ENCODE peak calls at places on chromosomes 16 and 17, in four cellular contexts. One of them, this sample, is unnamed.

GRCh38 chr16:11256657-11257130 is 690 bp upstream of the SOCS1 start:
- DNase-seq in GM12878: no peak
- DNase-seq in K562: no peak
- DNase-seq in HepG2: no peak
- DNase-seq in this sample: peak

GRCh38 chr16:78183886-78184553 is 84.6 kb downstream of the WWOX start:
- DNase-seq in GM12878: no peak
- DNase-seq in K562: no peak
- DNase-seq in HepG2: no peak
- DNase-seq in this sample: peak

GRCh38 chr16:86171329-86171728 is 272.4 kb downstream of the IRF8 start:
- DNase-seq in GM12878: no peak
- DNase-seq in K562: no peak
- DNase-seq in HepG2: no peak
- DNase-seq in this sample: no peak

GRCh38 chr16:3934491-3935185 is 54.1 kb upstream of the CREBBP start:
- DNase-seq in GM12878: no peak
- DNase-seq in K562: no peak
- DNase-seq in HepG2: no peak
- DNase-seq in this sample: no peak

GRCh38 chr16:11446566-11447119 is 101.4 kb downstream of the RMI2 start:
- DNase-seq in GM12878: no peak
- DNase-seq in HepG2: no peak
- DNase-seq in K562: no peak
- DNase-seq in this sample: peak

GRCh38 chr17:58484600-58484999 is 3.6 kb downstream of the HSF5 start:
- DNase-seq in HepG2: peak
- DNase-seq in K562: no peak
- DNase-seq in GM12878: no peak
- DNase-seq in this sample: no peak

GRCh38 chr16:10097273-10097672 is 85.0 kb downstream of the GRIN2A start:
- DNase-seq in HepG2: no peak
- DNase-seq in K562: no peak
- DNase-seq in GM12878: no peak
- DNase-seq in this sample: no peak

GRCh38 chr17:65627108-65627507 is 65.7 kb upstream of the AXIN2 start:
- DNase-seq in K562: no peak
- DNase-seq in GM12878: no peak
- DNase-seq in HepG2: no peak
- DNase-seq in this sample: no peak

GRCh38 chr16:82884320-82884898 is 257.6 kb downstream of the CDH13 start:
- DNase-seq in GM12878: no peak
- DNase-seq in K562: no peak
- DNase-seq in HepG2: no peak
- DNase-seq in this sample: no peak

GRCh38 chr17:17749921-17750320 is 68.7 kb downstream of the RAI1 start:
- DNase-seq in HepG2: peak
- DNase-seq in GM12878: peak
- DNase-seq in K562: peak
- DNase-seq in this sample: peak

GRCh38 chr16:53129281-53130192 is 74.7 kb downstream of the CHD9 start:
- DNase-seq in K562: peak
- DNase-seq in HepG2: peak
- DNase-seq in GM12878: no peak
- DNase-seq in this sample: peak
- TF ChIP-seq NFIC in K562: no peak
- TF ChIP-seq NFIC in HepG2: no peak
- TF ChIP-seq NFIC in GM12878: no peak
- TF ChIP-seq NFIC in this sample: no peak

GRCh38 chr17:604719-605118 is 109.9 kb downstream of the VPS53 start:
- DNase-seq in K562: no peak
- DNase-seq in GM12878: no peak
- DNase-seq in HepG2: no peak
- DNase-seq in this sample: no peak

GRCh38 chr17:603405-604193 is 111.0 kb downstream of the VPS53 start:
- DNase-seq in GM12878: no peak
- DNase-seq in K562: peak
- DNase-seq in HepG2: no peak
- DNase-seq in this sample: no peak

GRCh38 chr17:602436-602835 is 112.2 kb downstream of the VPS53 start:
- DNase-seq in HepG2: no peak
- DNase-seq in GM12878: no peak
- DNase-seq in K562: no peak
- DNase-seq in this sample: no peak

GRCh38 chr17:600576-601301 is 113.9 kb downstream of the VPS53 start:
- DNase-seq in K562: no peak
- DNase-seq in GM12878: no peak
- DNase-seq in HepG2: no peak
- DNase-seq in this sample: no peak

GRCh38 chr17:601462-602303 is 113.0 kb downstream of the VPS53 start:
- DNase-seq in K562: peak
- DNase-seq in GM12878: no peak
- DNase-seq in HepG2: no peak
- DNase-seq in this sample: peak
- TF ChIP-seq NFIC in K562: peak
- TF ChIP-seq NFIC in GM12878: no peak
- TF ChIP-seq NFIC in HepG2: no peak
- TF ChIP-seq NFIC in this sample: peak

GRCh38 chr17:81510524-81510797 is 2.1 kb downstream of the ACTG1 start:
- DNase-seq in K562: no peak
- DNase-seq in HepG2: no peak
- DNase-seq in GM12878: no peak
- DNase-seq in this sample: no peak
- TF ChIP-seq NFIC in K562: no peak
- TF ChIP-seq NFIC in HepG2: no peak
- TF ChIP-seq NFIC in GM12878: no peak
- TF ChIP-seq NFIC in this sample: no peak

DNA sequence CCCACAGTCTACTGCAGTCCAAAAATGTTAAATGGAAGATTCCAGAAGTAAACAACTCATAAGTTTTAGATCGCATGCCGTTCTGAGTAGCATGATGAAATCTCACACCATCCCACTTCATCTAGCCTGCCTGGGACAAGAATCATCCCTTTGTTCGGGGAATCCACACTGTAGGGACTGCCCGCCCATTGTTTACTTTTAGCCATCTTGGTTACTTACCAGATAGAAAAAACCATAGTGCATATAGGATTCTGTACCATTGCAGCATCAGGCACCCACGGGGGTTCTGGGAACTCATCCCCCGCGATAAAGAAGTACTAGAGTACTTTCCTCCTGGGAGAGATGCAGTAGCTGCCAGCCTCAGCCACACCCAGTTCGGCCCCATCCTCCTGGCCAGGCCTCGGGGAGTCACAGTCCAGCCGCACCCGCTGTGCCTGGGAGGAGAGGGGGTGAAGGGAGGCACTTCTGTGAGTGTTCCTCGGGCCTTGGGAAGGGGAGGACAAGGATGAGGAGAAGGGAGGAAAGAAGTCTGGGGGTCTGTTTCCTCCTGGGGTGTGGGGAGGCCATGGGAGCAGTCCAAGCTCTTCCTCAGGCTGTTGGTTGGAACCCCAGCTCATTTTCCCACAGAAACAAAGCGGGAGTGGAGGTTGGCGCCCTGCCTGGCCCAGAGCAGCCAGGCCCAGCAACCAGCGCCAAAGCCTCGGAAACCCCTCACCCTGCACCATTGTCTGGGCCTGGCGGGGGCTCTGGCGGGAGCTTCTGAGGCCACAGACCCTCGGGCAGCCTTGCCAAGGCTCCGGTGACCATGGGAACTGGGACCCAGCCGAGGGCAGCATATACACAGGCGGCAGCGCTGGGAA is 8.9 kb downstream of the TRIM47 start:
- DNase-seq in HepG2: peak
- DNase-seq in GM12878: no peak
- DNase-seq in K562: no peak
- DNase-seq in this sample: peak
- TF ChIP-seq NFIC in HepG2: peak
- TF ChIP-seq NFIC in GM12878: no peak
- TF ChIP-seq NFIC in K562: no peak
- TF ChIP-seq NFIC in this sample: no peak

GRCh38 chr17:43453331-43453812 is 30.4 kb upstream of the DHX8 start:
- DNase-seq in HepG2: no peak
- DNase-seq in K562: no peak
- DNase-seq in GM12878: no peak
- DNase-seq in this sample: no peak

GRCh38 chr17:43454888-43455287 is 28.9 kb upstream of the DHX8 start:
- DNase-seq in K562: no peak
- DNase-seq in HepG2: no peak
- DNase-seq in GM12878: no peak
- DNase-seq in this sample: no peak

GRCh38 chr17:43456661-43457361 is 27.0 kb upstream of the DHX8 start:
- DNase-seq in HepG2: peak
- DNase-seq in K562: no peak
- DNase-seq in GM12878: no peak
- DNase-seq in this sample: no peak

GRCh38 chr17:43457362-43457692 is 26.4 kb upstream of the DHX8 start:
- DNase-seq in GM12878: no peak
- DNase-seq in HepG2: no peak
- DNase-seq in K562: no peak
- DNase-seq in this sample: no peak

DNA sequence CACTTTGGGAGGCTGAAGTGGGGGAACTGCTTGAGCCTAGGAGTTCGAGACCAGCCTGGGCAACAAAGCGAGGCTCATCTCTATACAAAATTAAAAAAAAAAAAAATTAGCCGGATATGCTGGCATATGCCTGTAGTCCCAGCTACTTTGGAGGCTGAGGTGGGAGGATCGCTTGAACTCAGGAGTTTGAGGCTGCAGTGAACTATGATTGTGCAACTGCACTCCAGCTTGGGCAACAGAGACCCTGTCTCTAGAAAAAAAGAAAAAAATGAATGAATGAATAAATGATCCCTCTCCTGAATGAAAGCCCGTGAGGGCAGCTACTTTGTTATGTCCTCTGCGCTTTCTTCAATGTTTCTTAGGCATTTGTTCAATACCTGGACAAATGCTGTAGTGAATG is 27.7 kb upstream of the DHX8 start:
- DNase-seq in HepG2: no peak
- DNase-seq in K562: no peak
- DNase-seq in GM12878: no peak
- DNase-seq in this sample: no peak
- TF ChIP-seq NFIC in HepG2: no peak
- TF ChIP-seq NFIC in K562: no peak
- TF ChIP-seq NFIC in GM12878: no peak
- TF ChIP-seq NFIC in this sample: no peak

DNA sequence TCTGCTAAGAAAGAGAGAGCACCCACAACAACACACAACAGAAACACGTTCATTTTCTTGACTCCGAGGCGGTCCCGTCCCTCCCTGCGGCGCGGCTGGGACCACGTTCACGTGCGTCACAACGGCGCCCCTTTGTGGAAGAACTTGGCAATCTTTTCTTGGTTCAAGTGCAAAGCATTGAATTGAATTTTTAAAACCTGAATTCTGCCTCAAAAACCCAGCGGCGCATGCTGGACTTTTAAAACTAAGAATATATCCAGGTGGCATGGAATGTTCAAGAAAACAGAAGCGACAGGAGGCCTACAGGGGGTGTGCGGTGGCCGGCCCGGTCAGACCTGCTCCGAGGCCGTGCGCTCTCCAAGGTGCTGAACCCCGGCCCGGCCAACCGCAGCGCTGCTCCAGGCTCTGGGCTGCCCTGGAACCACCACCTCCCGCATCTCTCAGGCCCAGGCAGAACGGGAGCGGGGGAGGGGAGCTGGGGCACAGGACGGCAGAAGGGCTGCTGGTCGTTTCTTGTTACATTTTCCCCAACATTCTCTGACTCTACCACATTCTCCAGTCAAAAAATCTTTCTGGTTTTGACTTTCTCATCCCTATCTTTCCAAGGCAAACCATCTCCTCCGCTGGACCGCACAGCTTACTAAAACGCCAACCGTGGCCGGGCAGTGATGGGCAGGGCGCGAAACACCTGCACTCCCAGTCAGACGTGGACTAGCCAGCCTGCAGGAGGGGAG is 3.4 kb upstream of the HEXD start:
- DNase-seq in GM12878: no peak
- DNase-seq in K562: peak
- DNase-seq in HepG2: peak
- DNase-seq in this sample: peak
- TF ChIP-seq NFIC in GM12878: no peak
- TF ChIP-seq NFIC in K562: no peak
- TF ChIP-seq NFIC in HepG2: no peak
- TF ChIP-seq NFIC in this sample: no peak